ENCODE peak calls at places on chromosome 22, in four cellular contexts. C is transverse colon, Z is stomach, G is A549. D is an unnamed sample.

GRCh38 chr22:40239345-40239683 is 61.6 kb downstream of the TNRC6B start:
- DNase-seq in C (no peak), Z (no peak), G (no peak), D (no peak)

GRCh38 chr22:19109198-19110063 is 12.8 kb downstream of the DGCR2 start:
- DNase-seq in C (peak; percentile 52), Z (peak; percentile 68), G (no peak), D (no peak)

GRCh38 chr22:27794244-27794643 is 7.3 kb downstream of the MN1 start:
- DNase-seq in C (no peak), Z (no peak), G (no peak), D (no peak)

GRCh38 chr22:36237462-36238347 is 1.6 kb downstream of the APOL2 start:
- DNase-seq in C (peak; percentile 43), Z (no peak), G (no peak), D (no peak)

GRCh38 chr22:23306438-23306921 is 126.2 kb downstream of the BCR start:
- DNase-seq in C (no peak), Z (no peak), G (no peak), D (peak; percentile 32)

GRCh38 chr22:47645450-47645914 is 883.0 kb downstream of the TBC1D22A start:
- DNase-seq in C (no peak), Z (no peak), G (no peak), D (no peak)

GRCh38 chr22:47967841-47968240 is 1205.4 kb downstream of the TBC1D22A start:
- DNase-seq in C (no peak), Z (no peak), G (no peak), D (no peak)

GRCh38 chr22:24271406-24271760 is 752 bp downstream of the SPECC1L start:
- DNase-seq in C (no peak), Z (no peak), G (no peak), D (peak; percentile 64)

GRCh38 chr22:49367016-49367697 is 460.5 kb downstream of the BRD1 start:
- DNase-seq in C (no peak), Z (peak; percentile 13), G (no peak), D (no peak)

GRCh38 chr22:35521358-35522264 is 19.0 kb upstream of the RASD2 start:
- DNase-seq in C (no peak), Z (no peak), G (no peak), D (no peak)

GRCh38 chr22:40434745-40435144 is 64.4 kb downstream of the SGSM3 start:
- DNase-seq in C (no peak), Z (no peak), G (no peak), D (no peak)

GRCh38 chr22:20580611-20581502 is 73.4 kb downstream of the MED15 start:
- DNase-seq in C (no peak), Z (no peak), G (no peak), D (no peak)

GRCh38 chr22:23856721-23857605 is 712 bp upstream of the SLC2A11 start:
- DNase-seq in C (peak; percentile 60), Z (no peak), G (peak; percentile 28), D (peak; percentile 54)

GRCh38 chr22:44667276-44667675 is 34.7 kb upstream of the PRR5 start:
- DNase-seq in C (no peak), Z (no peak), G (no peak), D (peak; percentile 48)

GRCh38 chr22:40908895-40909294 is 42.3 kb upstream of the RBX1 start:
- DNase-seq in C (no peak), Z (no peak), G (no peak), D (no peak)

GRCh38 chr22:33401291-33401690 is 343.1 kb upstream of the SYN3 start:
- DNase-seq in C (no peak), Z (no peak), G (no peak), D (no peak)

GRCh38 chr22:30287626-30288413 is 1.5 kb downstream of the CASTOR1 start:
- DNase-seq in C (peak; percentile 90), Z (peak; percentile 89), G (peak; percentile 76), D (peak; percentile 87)

GRCh38 chr22:30286331-30286730 is 3.0 kb downstream of the CASTOR1 start:
- DNase-seq in C (no peak), Z (no peak), G (no peak), D (no peak)

GRCh38 chr22:30285846-30286200 is 3.5 kb downstream of the CASTOR1 start:
- DNase-seq in C (no peak), Z (no peak), G (no peak), D (no peak)

GRCh38 chr22:30288414-30289125 is 735 bp downstream of the CASTOR1 start:
- DNase-seq in C (no peak), Z (no peak), G (no peak), D (peak; percentile 55)

DNA sequence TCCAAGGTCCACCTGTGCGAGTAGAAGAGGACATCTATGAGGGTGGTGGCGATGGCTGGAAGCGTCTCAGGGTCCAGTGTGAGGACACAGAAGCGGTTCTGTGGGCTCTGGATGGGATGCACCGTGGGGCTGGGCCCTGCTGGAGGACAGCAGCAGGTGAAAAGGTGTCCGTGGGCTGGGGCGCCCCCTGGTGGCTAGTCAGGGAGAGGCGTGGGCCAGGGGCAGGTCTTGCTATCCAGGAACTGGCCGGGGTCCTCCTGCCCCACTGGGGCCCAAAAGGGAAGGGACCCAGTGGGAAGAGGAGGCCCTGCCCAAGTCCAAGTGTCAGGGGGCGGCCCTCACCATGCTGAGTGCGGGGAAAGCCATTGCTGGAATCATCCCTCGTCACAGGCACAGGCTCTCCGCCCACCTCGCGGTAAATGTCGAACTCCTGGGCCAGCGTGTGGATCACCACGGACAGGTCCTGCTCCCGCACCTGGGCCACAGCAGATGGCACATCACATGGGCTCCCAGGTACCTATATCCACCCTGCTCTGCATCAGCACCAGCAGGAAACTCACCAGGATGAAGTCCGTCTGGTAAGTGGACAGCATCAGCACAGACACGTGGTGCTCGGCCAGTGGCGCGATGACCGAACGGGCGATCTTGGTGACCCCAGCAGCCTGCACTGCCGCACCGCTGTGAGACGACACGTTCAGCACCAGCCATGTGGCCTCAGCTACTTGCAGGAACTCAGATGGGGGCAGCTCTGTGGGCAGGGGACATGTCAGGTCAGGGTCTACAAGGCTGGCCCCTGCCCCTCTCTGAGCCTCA is 2.3 kb downstream of the CASTOR1 start:
- DNase-seq in C (peak; percentile 87), Z (peak; percentile 80), G (peak; percentile 67), D (no peak)
- TF ChIP-seq POLR2A in C (no peak), Z (no peak), G (no peak), D (no peak)

GRCh38 chr22:50739894-50740293 is 1.9 kb downstream of the ACR start:
- DNase-seq in C (no peak), Z (peak; percentile 17), G (no peak), D (no peak)

GRCh38 chr22:50737728-50738648 is at the start of gene ACR:
- DNase-seq in C (no peak), Z (peak; percentile 13), G (no peak), D (no peak)

GRCh38 chr22:50739279-50739691 is 1.3 kb downstream of the ACR start:
- DNase-seq in C (no peak), Z (peak; percentile 17), G (no peak), D (peak; percentile 8)

GRCh38 chr22:50735739-50736030 is 2.3 kb upstream of the ACR start:
- DNase-seq in C (no peak), Z (no peak), G (no peak), D (peak; percentile 7)

DNA sequence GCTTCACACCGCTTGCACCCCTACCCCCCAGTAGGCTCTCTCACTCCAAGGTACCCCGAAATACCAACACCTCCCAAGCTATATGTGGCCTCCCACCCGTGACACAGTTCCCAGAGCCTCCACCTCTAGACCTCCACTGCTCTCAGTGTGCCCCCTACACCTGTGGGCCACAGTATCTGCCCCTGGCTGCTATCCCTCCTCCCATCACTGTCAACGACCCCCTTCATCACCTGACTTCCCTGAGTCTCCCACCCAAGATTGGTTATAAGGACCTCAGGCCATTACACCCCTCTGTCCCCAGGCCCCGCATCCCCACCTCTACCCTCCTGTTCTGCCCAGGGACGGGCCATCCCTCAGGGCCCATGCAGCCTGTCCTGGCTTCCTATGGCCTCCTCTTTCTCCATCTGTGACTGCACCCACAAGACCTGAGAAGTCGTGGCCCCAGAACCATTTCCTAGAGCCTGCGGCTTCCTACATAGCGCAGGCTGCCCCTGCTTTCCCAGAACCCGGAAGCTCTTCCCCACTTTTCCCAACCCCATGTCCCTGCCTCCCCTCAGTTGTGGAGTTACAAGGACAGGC is 734 bp downstream of the ACR start:
- DNase-seq in C (no peak), Z (peak; percentile 15), G (no peak), D (peak; percentile 4)
- TF ChIP-seq EP300 in C (no peak), Z (no peak), G (no peak), D (no peak)

GRCh38 chr22:39094717-39095389 is 2.2 kb upstream of the APOBEC3H start:
- DNase-seq in C (no peak), Z (no peak), G (no peak), D (no peak)

GRCh38 chr22:39098576-39098975 is 1.5 kb downstream of the APOBEC3H start:
- DNase-seq in C (no peak), Z (no peak), G (no peak), D (no peak)

GRCh38 chr22:39097098-39098020 is at the start of gene APOBEC3H:
- DNase-seq in C (peak; percentile 41), Z (no peak), G (no peak), D (no peak)

GRCh38 chr22:39095971-39096370 is 1.1 kb upstream of the APOBEC3H start:
- DNase-seq in C (no peak), Z (no peak), G (no peak), D (no peak)

GRCh38 chr22:39098026-39098425 is 982 bp downstream of the APOBEC3H start:
- DNase-seq in C (no peak), Z (no peak), G (no peak), D (no peak)
- TF ChIP-seq POLR2A in C (no peak), Z (no peak), G (no peak), D (no peak)

DNA sequence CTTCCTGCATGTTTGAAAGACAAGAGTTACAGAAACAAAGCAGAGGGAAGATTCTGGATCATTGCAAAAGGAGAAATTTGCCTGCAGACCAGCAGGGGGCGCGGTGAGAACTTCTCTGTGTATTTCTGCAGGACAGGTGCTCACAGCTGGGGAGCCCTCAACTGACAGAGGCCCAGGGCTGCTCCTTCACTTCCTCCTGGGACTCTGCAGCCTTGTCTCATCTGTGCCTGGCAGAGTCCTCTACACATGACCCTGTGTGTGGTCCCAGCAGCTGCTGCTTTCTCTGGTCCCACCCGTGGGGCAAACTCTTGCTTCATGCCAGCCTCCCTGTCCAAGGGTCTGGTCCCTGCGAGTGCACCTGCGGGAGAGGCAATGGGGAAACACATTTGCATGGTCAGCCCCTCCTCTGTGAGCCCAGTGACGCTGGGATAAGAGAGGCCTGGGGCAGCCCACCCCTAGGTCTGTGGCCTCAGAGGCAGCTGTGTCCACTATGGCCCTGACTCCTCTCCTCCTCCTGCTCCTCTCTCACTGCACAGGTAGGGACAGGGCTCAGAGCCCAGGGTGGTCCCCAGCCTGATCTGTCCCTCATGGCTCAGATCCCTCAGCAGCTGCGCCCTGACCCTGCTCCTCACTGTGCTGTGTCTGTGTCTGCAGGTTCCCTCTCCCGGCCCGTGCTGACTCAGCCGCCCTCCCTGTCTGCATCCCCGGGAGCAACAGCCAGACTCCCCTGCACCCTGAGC is 43.2 kb upstream of the VPREB1 start:
- DNase-seq in C (peak; percentile 64), Z (peak; percentile 48), G (peak; percentile 30), D (peak; percentile 41)
- TF ChIP-seq EP300 in C (no peak), Z (no peak), G (no peak), D (no peak)